ENCODE peak calls at places on chromosome 16, in six cellular contexts. One of them, this sample, is unnamed.

GRCh38 chr16:22141746-22142145 is 20.6 kb upstream of the SDR42E2 start:
- DNase-seq in fibroblast of lung: no peak
- DNase-seq in SJSA1: no peak
- DNase-seq in tibial nerve: no peak
- DNase-seq in pancreas: no peak
- DNase-seq in esophagus muscularis mucosa: no peak
- DNase-seq in this sample: no peak

GRCh38 chr16:8950580-8951077 is 13.1 kb downstream of the USP7 start:
- DNase-seq in esophagus muscularis mucosa: no peak
- DNase-seq in fibroblast of lung: peak; percentile 63
- DNase-seq in SJSA1: no peak
- DNase-seq in tibial nerve: no peak
- DNase-seq in pancreas: no peak
- DNase-seq in this sample: no peak

GRCh38 chr16:67378642-67379041 is 14.7 kb downstream of the TPPP3 start:
- DNase-seq in tibial nerve: no peak
- DNase-seq in esophagus muscularis mucosa: no peak
- DNase-seq in fibroblast of lung: peak; percentile 29
- DNase-seq in SJSA1: no peak
- DNase-seq in pancreas: no peak
- DNase-seq in this sample: no peak

GRCh38 chr16:26530584-26531289 is 536.0 kb upstream of the C16orf82 start:
- DNase-seq in SJSA1: no peak
- DNase-seq in esophagus muscularis mucosa: peak; percentile 72
- DNase-seq in pancreas: no peak
- DNase-seq in fibroblast of lung: no peak
- DNase-seq in tibial nerve: no peak
- DNase-seq in this sample: no peak

GRCh38 chr16:48231675-48232214 is 12.4 kb upstream of the LONP2 start:
- DNase-seq in fibroblast of lung: peak; percentile 70
- DNase-seq in esophagus muscularis mucosa: no peak
- DNase-seq in pancreas: no peak
- DNase-seq in SJSA1: no peak
- DNase-seq in tibial nerve: no peak
- DNase-seq in this sample: peak; percentile 4

GRCh38 chr16:71568541-71568940 is 8.4 kb downstream of the TAT start:
- DNase-seq in pancreas: no peak
- DNase-seq in SJSA1: no peak
- DNase-seq in esophagus muscularis mucosa: no peak
- DNase-seq in tibial nerve: no peak
- DNase-seq in fibroblast of lung: no peak
- DNase-seq in this sample: peak; percentile 15

GRCh38 chr16:495127-495748 is 32.3 kb upstream of the CAPN15 start:
- DNase-seq in fibroblast of lung: peak; percentile 45
- DNase-seq in SJSA1: no peak
- DNase-seq in pancreas: no peak
- DNase-seq in tibial nerve: peak; percentile 14
- DNase-seq in esophagus muscularis mucosa: no peak
- DNase-seq in this sample: no peak

GRCh38 chr16:380837-381787 is 666 bp downstream of the PGAP6 start:
- DNase-seq in pancreas: no peak
- DNase-seq in esophagus muscularis mucosa: no peak
- DNase-seq in SJSA1: no peak
- DNase-seq in tibial nerve: no peak
- DNase-seq in fibroblast of lung: no peak
- DNase-seq in this sample: no peak

GRCh38 chr16:57635266-57636097 is 7.1 kb downstream of the ADGRG1 start:
- DNase-seq in fibroblast of lung: no peak
- DNase-seq in SJSA1: no peak
- DNase-seq in esophagus muscularis mucosa: no peak
- DNase-seq in pancreas: peak; percentile 62
- DNase-seq in tibial nerve: no peak
- DNase-seq in this sample: no peak

GRCh38 chr16:77335652-77336234 is 99.1 kb downstream of the ADAMTS18 start:
- DNase-seq in pancreas: no peak
- DNase-seq in esophagus muscularis mucosa: no peak
- DNase-seq in fibroblast of lung: no peak
- DNase-seq in SJSA1: no peak
- DNase-seq in tibial nerve: no peak
- DNase-seq in this sample: no peak

GRCh38 chr16:83706394-83706793 is 101.4 kb upstream of the HSBP1 start:
- DNase-seq in SJSA1: no peak
- DNase-seq in tibial nerve: no peak
- DNase-seq in esophagus muscularis mucosa: no peak
- DNase-seq in pancreas: no peak
- DNase-seq in fibroblast of lung: no peak
- DNase-seq in this sample: no peak

GRCh38 chr16:56910654-56911539 is 21.0 kb upstream of the HERPUD1 start:
- DNase-seq in pancreas: no peak
- DNase-seq in fibroblast of lung: peak; percentile 68
- DNase-seq in esophagus muscularis mucosa: no peak
- DNase-seq in SJSA1: peak; percentile 59
- DNase-seq in tibial nerve: peak; percentile 54
- DNase-seq in this sample: peak; percentile 60

GRCh38 chr16:35221482-35222185 is 1762.2 kb downstream of the TP53TG3F start:
- DNase-seq in SJSA1: no peak
- DNase-seq in pancreas: no peak
- DNase-seq in tibial nerve: no peak
- DNase-seq in fibroblast of lung: no peak
- DNase-seq in esophagus muscularis mucosa: peak; percentile 89
- DNase-seq in this sample: no peak

GRCh38 chr16:13923703-13924298 is 3.8 kb downstream of the ERCC4 start:
- DNase-seq in fibroblast of lung: peak; percentile 83
- DNase-seq in pancreas: no peak
- DNase-seq in tibial nerve: no peak
- DNase-seq in SJSA1: no peak
- DNase-seq in esophagus muscularis mucosa: no peak
- DNase-seq in this sample: peak; percentile 57

GRCh38 chr16:2468142-2468724 is 2.9 kb upstream of the NTN3 start:
- DNase-seq in tibial nerve: no peak
- DNase-seq in fibroblast of lung: no peak
- DNase-seq in SJSA1: no peak
- DNase-seq in pancreas: no peak
- DNase-seq in esophagus muscularis mucosa: no peak
- DNase-seq in this sample: no peak
- H3K4me3 ChIP-seq in tibial nerve: peak overlapping the region; percentile 33
- H3K4me3 ChIP-seq in fibroblast of lung: peak overlapping the region; percentile 10
- H3K4me3 ChIP-seq in SJSA1: peak overlapping the region; percentile 41
- H3K4me3 ChIP-seq in pancreas: peak overlapping the region; percentile 30
- H3K4me3 ChIP-seq in esophagus muscularis mucosa: peak overlapping the region; percentile 74
- H3K4me3 ChIP-seq in this sample: peak overlapping the region; percentile 35

GRCh38 chr16:79595916-79596450 is 4.6 kb downstream of the MAF start:
- DNase-seq in tibial nerve: no peak
- DNase-seq in SJSA1: no peak
- DNase-seq in fibroblast of lung: no peak
- DNase-seq in esophagus muscularis mucosa: no peak
- DNase-seq in pancreas: no peak
- DNase-seq in this sample: no peak
- H3K4me3 ChIP-seq in tibial nerve: peak overlapping the region; percentile 36
- H3K4me3 ChIP-seq in SJSA1: peak overlapping the region; percentile 64
- H3K4me3 ChIP-seq in fibroblast of lung: peak overlapping the region; percentile 81
- H3K4me3 ChIP-seq in esophagus muscularis mucosa: peak overlapping the region; percentile 80
- H3K4me3 ChIP-seq in pancreas: no peak overlapping the region
- H3K4me3 ChIP-seq in this sample: no peak overlapping the region

DNA sequence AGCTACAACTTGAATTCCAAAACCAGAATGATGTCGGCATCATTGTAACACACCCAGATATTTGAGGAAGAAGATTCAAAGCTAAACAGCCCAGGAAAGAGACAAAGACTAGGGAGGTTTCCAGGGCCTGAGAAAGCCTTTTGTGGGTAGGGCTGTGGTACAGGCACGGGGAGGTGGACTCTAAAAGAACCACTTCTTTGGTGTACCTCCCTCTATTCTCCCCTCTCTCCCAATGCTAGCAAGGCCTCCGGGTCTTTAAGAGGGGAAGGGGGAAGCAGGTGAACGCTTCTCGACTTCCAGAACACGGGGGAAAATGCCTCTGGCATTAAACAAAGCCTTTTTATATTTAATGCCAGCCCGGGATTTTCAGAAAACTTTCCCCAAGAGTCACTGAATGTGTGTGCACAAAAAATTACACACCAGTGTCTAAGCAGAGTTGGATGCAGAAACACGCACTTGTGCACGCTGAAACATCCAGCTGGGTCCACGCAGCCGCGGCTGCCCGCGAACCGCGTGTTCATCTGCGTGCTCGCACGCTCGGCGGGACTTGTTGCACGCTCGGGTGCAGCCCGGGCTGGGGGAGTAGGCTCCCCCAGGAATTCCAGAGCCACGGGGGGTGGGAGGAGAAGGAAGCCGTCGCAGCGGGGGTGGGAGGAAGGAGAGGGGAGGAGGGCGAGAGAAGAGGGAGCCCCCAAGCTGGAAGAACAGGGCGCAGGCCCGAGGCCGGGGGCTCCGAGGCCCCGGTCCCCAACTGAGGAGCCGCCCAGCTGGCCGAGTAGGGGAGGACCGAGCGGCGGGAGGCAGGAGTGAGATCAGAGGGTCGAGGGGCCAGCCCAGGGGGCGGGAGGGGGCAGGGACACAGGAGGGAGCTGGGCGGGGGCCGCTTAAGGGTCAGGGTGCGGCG is 20.2 kb upstream of the ZNF423 start:
- DNase-seq in SJSA1: no peak
- DNase-seq in tibial nerve: no peak
- DNase-seq in esophagus muscularis mucosa: no peak
- DNase-seq in fibroblast of lung: no peak
- DNase-seq in pancreas: no peak
- DNase-seq in this sample: no peak
- H3K4me3 ChIP-seq in SJSA1: no peak overlapping the region
- H3K4me3 ChIP-seq in tibial nerve: peak overlapping the region; percentile 36
- H3K4me3 ChIP-seq in esophagus muscularis mucosa: peak overlapping the region; percentile 57
- H3K4me3 ChIP-seq in fibroblast of lung: no peak overlapping the region
- H3K4me3 ChIP-seq in pancreas: peak overlapping the region; percentile 12
- H3K4me3 ChIP-seq in this sample: no peak overlapping the region

GRCh38 chr16:31470615-31471014 is 1.3 kb upstream of the TGFB1I1 start:
- DNase-seq in esophagus muscularis mucosa: no peak
- DNase-seq in fibroblast of lung: no peak
- DNase-seq in SJSA1: no peak
- DNase-seq in pancreas: no peak
- DNase-seq in tibial nerve: no peak
- DNase-seq in this sample: no peak
- H3K4me3 ChIP-seq in esophagus muscularis mucosa: peak overlapping the region; percentile 94
- H3K4me3 ChIP-seq in fibroblast of lung: peak overlapping the region; percentile 92
- H3K4me3 ChIP-seq in SJSA1: no peak overlapping the region
- H3K4me3 ChIP-seq in pancreas: no peak overlapping the region
- H3K4me3 ChIP-seq in tibial nerve: no peak overlapping the region
- H3K4me3 ChIP-seq in this sample: no peak overlapping the region

This sample was measured in astrocyte of the cerebellum.